ENCODE peak calls at places on chromosome 16, in five cellular contexts. M is ovary, P is mucosa of descending colon, E is lung, L is hypothalamus. Q is an unnamed sample.

GRCh38 chr16:1772908-1773702 is at the start of gene MRPS34:
- DNase-seq in L (peak), P (peak), M (peak), E (peak), Q (peak)

GRCh38 chr16:20441221-20441620 is 10.1 kb upstream of the ACSM2A start:
- DNase-seq in E (no peak), M (no peak), L (no peak), P (no peak), Q (no peak)

GRCh38 chr16:84315422-84315821 is 20.7 kb downstream of the WFDC1 start:
- DNase-seq in E (no peak), M (no peak), P (no peak), L (no peak), Q (no peak)

GRCh38 chr16:88893127-88893968 is 26.9 kb upstream of the PABPN1L start:
- DNase-seq in P (no peak), E (no peak), L (no peak), M (no peak), Q (no peak)

GRCh38 chr16:54283735-54284318 is 2.8 kb downstream of the IRX3 start:
- DNase-seq in M (no peak), P (no peak), E (no peak), L (no peak), Q (no peak)

GRCh38 chr16:71406316-71406715 is 35.5 kb downstream of the TLE7 start:
- DNase-seq in L (no peak), E (no peak), P (no peak), M (no peak), Q (no peak)

GRCh38 chr16:20409398-20410152 is at the start of gene ACSM5:
- DNase-seq in M (no peak), P (no peak), L (peak), E (no peak), Q (no peak)

GRCh38 chr16:65153365-65154105 is 31.7 kb upstream of the CDH11 start:
- DNase-seq in E (no peak), L (no peak), P (no peak), M (no peak), Q (no peak)

GRCh38 chr16:78140818-78141466 is 41.5 kb downstream of the WWOX start:
- DNase-seq in M (no peak), P (no peak), E (no peak), L (no peak), Q (no peak)

GRCh38 chr16:10895053-10895946 is 18.3 kb downstream of the CIITA start:
- DNase-seq in M (peak), P (no peak), L (no peak), E (no peak), Q (peak)

GRCh38 chr16:4506450-4506849 is 30.3 kb downstream of the HMOX2 start:
- DNase-seq in P (no peak), L (peak), M (peak), E (peak), Q (peak)

GRCh38 chr16:3948378-3948995 is 68.0 kb upstream of the CREBBP start:
- DNase-seq in L (no peak), P (no peak), M (no peak), E (no peak), Q (no peak)

GRCh38 chr16:73771676-73772075 is 524.9 kb upstream of the PSMD7 start:
- DNase-seq in M (no peak), P (no peak), E (no peak), L (no peak), Q (no peak)

GRCh38 chr16:68470461-68471150 is 22.3 kb upstream of the SMPD3 start:
- DNase-seq in E (no peak), M (no peak), L (peak), P (peak), Q (peak)

Q was measured in Peyer's patch.